ENCODE peak calls at places on chromosomes 1 and 21, in six cellular contexts. F, N, O, M, Y and E are unnamed samples.

GRCh38 chr1:158357441-158357840 is 3.7 kb downstream of the CD1E start:
- DNase-seq in O (no peak), F (no peak), M (no peak), Y (no peak), N (no peak), E (no peak)

GRCh38 chr1:54588377-54588776 is 34.9 kb downstream of the FAM151A start:
- DNase-seq in Y (no peak), M (no peak), O (no peak), N (no peak), F (no peak), E (no peak)

GRCh38 chr1:9494936-9495758 is 44.1 kb upstream of the SLC25A33 start:
- DNase-seq in N (peak; percentile 57), M (peak; percentile 71), O (peak; percentile 59), F (peak; percentile 63), Y (peak; percentile 47), E (peak; percentile 57)

GRCh38 chr1:96521994-96522760 is 199.4 kb upstream of the PTBP2 start:
- DNase-seq in F (no peak), M (no peak), Y (peak; percentile 8), O (no peak), N (peak; percentile 44), E (no peak)

GRCh38 chr1:230943048-230943593 is 35.5 kb downstream of the TTC13 start:
- DNase-seq in M (no peak), Y (no peak), O (no peak), N (no peak), F (no peak), E (no peak)

GRCh38 chr21:33425825-33426224 is 22.6 kb downstream of the IFNGR2 start:
- DNase-seq in Y (no peak), O (no peak), N (no peak), F (no peak), M (no peak), E (no peak)

GRCh38 chr1:53408013-53408754 is 51.0 kb upstream of the DMRTB1 start:
- DNase-seq in F (no peak), O (no peak), Y (no peak), M (no peak), N (no peak), E (no peak)

GRCh38 chr1:219444469-219444868 is 168.4 kb downstream of the ZC3H11B start:
- DNase-seq in O (no peak), N (no peak), M (no peak), Y (no peak), F (no peak), E (no peak)

GRCh38 chr1:62240651-62241050 is 46.0 kb downstream of the L1TD1 start:
- DNase-seq in M (no peak), N (no peak), O (no peak), Y (no peak), F (no peak), E (no peak)

GRCh38 chr1:9449106-9449627 is 90.1 kb upstream of the SLC25A33 start:
- DNase-seq in Y (peak; percentile 96), N (no peak), O (peak; percentile 62), M (no peak), F (no peak), E (no peak)

GRCh38 chr1:41102653-41103052 is 81.1 kb upstream of the SLFNL1 start:
- DNase-seq in Y (no peak), N (no peak), M (no peak), O (no peak), F (no peak), E (no peak)

GRCh38 chr1:99465176-99465900 is 180.6 kb upstream of the PALMD start:
- DNase-seq in Y (peak; percentile 89), M (no peak), O (peak; percentile 50), N (peak; percentile 35), F (no peak), E (no peak)

GRCh38 chr21:41247561-41247968 is 69.0 kb upstream of the FAM3B start:
- DNase-seq in N (no peak), Y (no peak), M (peak; percentile 81), O (peak; percentile 89), F (no peak), E (no peak)

GRCh38 chr1:234533975-234534876 is 55.2 kb upstream of the TARBP1 start:
- DNase-seq in F (peak; percentile 89), O (peak; percentile 100), Y (peak; percentile 99), N (peak; percentile 59), M (peak; percentile 85), E (peak; percentile 95)

GRCh38 chr1:17861685-17862084 is 106.6 kb downstream of the ACTL8 start:
- DNase-seq in F (no peak), M (no peak), Y (no peak), O (peak; percentile 77), N (no peak), E (no peak)
- H3K4me3 ChIP-seq in F (no peak overlapping the region), M (no peak overlapping the region), Y (no peak overlapping the region), O (no peak overlapping the region), N (no peak overlapping the region), E (no peak overlapping the region)

GRCh38 chr1:94094466-94095111 is 26.4 kb downstream of the ABCA4 start:
- DNase-seq in Y (no peak), O (peak; percentile 92), N (peak; percentile 93), M (no peak), F (peak; percentile 77), E (no peak)
- H3K4me3 ChIP-seq in Y (no peak overlapping the region), O (no peak overlapping the region), N (peak overlapping the region; percentile 2), M (no peak overlapping the region), F (no peak overlapping the region), E (no peak overlapping the region)

GRCh38 chr1:13807213-13807612 is 107.2 kb downstream of the PRDM2 start:
- DNase-seq in O (peak; percentile 25), Y (peak; percentile 41), M (peak; percentile 63), F (no peak), N (no peak), E (no peak)
- H3K4me3 ChIP-seq in O (no peak overlapping the region), Y (no peak overlapping the region), M (no peak overlapping the region), F (no peak overlapping the region), N (no peak overlapping the region), E (no peak overlapping the region)

DNA sequence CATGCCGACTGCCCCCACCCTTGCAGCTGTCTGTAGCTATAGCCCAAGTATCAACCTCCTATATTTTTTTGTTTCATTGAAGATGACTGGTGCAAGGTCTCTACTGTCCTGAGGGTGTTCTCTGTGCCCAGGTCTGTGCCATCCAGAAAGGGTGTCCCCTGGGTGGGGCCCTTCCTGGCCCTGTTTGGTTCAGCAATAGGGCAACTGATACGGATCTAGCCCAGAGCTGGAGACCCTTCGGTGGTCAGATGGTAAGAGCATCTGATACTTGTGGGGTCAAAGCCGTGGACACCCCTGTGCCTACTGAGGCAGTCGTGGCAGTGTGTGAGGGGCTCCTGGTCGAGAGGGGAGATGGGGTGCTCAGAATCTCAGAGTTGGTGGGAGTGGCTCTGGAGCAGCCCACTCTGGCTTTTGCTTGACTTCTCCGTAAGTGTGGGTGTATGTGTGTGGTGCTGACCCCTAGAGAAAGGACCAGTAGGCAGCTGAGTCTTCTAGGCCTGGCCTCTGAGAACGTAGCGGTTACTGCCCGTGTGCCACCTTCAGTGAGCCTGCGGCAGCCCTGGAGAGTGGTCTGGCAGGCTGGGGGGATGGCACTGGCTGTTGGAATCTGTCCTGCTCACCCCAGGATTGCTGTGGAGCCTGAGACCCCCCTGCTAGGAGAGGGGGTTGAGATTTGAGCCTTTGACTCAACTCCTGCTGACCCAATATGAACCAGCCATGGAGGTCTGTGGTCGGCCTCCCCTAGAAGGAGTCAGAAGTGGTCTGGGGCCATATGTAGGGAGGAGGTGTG is 2.7 kb downstream of the AMPD2 start:
- DNase-seq in O (no peak), F (no peak), M (no peak), N (no peak), Y (no peak), E (no peak)
- H3K4me3 ChIP-seq in O (no peak overlapping the region), F (no peak overlapping the region), M (peak overlapping the region; percentile 64), N (no peak overlapping the region), Y (peak overlapping the region; percentile 98), E (no peak overlapping the region)

GRCh38 chr1:220556641-220557040 is 28.7 kb downstream of the MARK1 start:
- DNase-seq in Y (no peak), N (no peak), O (no peak), M (no peak), F (no peak), E (no peak)
- H3K4me3 ChIP-seq in Y (no peak overlapping the region), N (no peak overlapping the region), O (no peak overlapping the region), M (no peak overlapping the region), F (no peak overlapping the region), E (no peak overlapping the region)

DNA sequence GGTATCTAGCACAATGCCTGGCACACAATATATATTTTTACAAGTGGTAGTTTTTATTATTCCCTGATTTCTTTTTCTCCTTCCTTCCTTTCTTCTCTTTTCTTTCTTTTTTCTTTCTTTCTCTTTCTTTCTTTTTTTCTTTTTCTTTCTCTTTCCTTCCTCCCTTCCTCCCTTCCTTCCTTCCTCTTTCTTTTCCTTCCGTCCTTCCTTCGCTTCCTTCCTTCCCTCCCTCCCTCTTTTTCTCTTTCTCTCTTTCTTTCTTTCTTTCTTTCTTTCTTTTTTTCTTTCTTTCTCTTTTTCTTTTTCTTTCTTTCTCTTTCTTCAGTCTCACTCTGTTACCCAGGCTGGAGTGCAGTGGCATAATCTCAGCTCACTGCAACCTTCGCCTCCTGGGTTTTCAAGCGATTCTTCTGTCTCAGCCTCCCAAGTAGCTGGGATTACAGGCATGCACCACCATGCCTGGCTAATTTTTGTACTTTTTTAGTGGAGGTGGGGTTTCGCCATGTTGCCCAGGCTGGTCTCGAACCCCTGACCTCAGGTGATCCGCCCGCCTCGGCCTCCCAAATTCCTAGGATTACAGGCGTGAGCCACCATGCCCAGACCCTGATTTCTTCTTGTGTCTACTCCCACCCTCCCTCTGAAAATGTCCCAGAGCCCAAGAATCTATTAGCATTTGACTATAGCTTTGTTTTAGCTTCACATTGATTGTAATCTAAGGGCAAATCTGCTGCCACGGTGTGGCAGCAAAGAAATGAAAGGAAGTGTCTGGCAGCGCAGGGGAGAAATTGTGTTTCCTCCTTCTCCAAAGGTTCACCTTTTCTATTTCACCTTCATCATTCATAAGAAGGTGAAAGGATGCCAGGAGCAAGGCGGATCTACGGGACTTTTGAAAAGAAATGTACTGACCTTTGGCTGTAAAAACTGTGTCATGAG is 19.9 kb upstream of the ABCB10 start:
- DNase-seq in F (no peak), O (no peak), Y (no peak), M (no peak), N (no peak), E (no peak)
- H3K4me3 ChIP-seq in F (no peak overlapping the region), O (no peak overlapping the region), Y (no peak overlapping the region), M (no peak overlapping the region), N (no peak overlapping the region), E (no peak overlapping the region)

GRCh38 chr1:20212099-20212684 is 25.9 kb upstream of the PLA2G2C start:
- DNase-seq in O (no peak), N (no peak), F (no peak), Y (no peak), M (no peak), E (no peak)
- H3K4me3 ChIP-seq in O (no peak overlapping the region), N (no peak overlapping the region), F (no peak overlapping the region), Y (no peak overlapping the region), M (no peak overlapping the region), E (no peak overlapping the region)

GRCh38 chr1:33348676-33349080 is 27.8 kb upstream of the A3GALT2 start:
- DNase-seq in M (no peak), N (peak; percentile 39), O (peak; percentile 43), Y (peak; percentile 53), F (no peak), E (no peak)
- H3K4me3 ChIP-seq in M (peak overlapping the region; percentile 93), N (peak overlapping the region; percentile 94), O (peak overlapping the region; percentile 98), Y (peak overlapping the region; percentile 85), F (peak overlapping the region; percentile 93), E (peak overlapping the region; percentile 85)